ENCODE peak calls at places on chromosomes 11 and 22, in six cellular contexts. O is cardiac muscle cell, V is GM19239, M is lung, H is iris pigment epithelial cell, X is ACHN. D is an unnamed sample.

GRCh38 chr11:57567512-57568329 is at the start of gene UBE2L6:
- DNase-seq in O (peak; percentile 88), M (peak; percentile 51), H (peak; percentile 43), X (peak; percentile 44), V (peak; percentile 72), D (no peak)

GRCh38 chr11:67117667-67118058 is 1.4 kb upstream of the KDM2A start:
- DNase-seq in O (no peak), X (no peak), M (no peak), V (no peak), H (peak; percentile 28), D (no peak)

GRCh38 chr11:70246196-70246595 is 24.3 kb upstream of the PPFIA1 start:
- DNase-seq in O (no peak), X (no peak), H (peak; percentile 46), V (no peak), M (no peak), D (no peak)

GRCh38 chr22:22942511-22943329 is 55.1 kb downstream of the IGLL5 start:
- DNase-seq in H (peak; percentile 60), V (peak; percentile 52), M (peak; percentile 46), O (no peak), X (peak; percentile 54), D (peak; percentile 90)

GRCh38 chr22:17217179-17217578 is 2.1 kb downstream of the ADA2 start:
- DNase-seq in M (no peak), X (no peak), V (no peak), H (no peak), O (no peak), D (no peak)

GRCh38 chr11:3627291-3627690 is 14.5 kb downstream of the ART5 start:
- DNase-seq in M (no peak), O (no peak), H (peak; percentile 59), X (peak; percentile 92), V (no peak), D (no peak)

GRCh38 chr11:45745065-45745811 is 59.7 kb upstream of the SLC35C1 start:
- DNase-seq in V (no peak), M (no peak), X (no peak), H (peak; percentile 18), O (peak; percentile 46), D (no peak)

GRCh38 chr11:48182860-48183526 is 33.6 kb upstream of the OR4B1 start:
- DNase-seq in X (no peak), H (no peak), V (no peak), M (no peak), O (no peak), D (no peak)

GRCh38 chr11:3666023-3666530 is 5.1 kb downstream of the CHRNA10 start:
- DNase-seq in H (no peak), X (no peak), V (no peak), M (no peak), O (no peak), D (no peak)

GRCh38 chr11:6619021-6619745 is at the start of gene TPP1:
- DNase-seq in V (peak; percentile 97), X (peak; percentile 90), H (peak; percentile 94), O (peak; percentile 94), M (peak; percentile 95), D (peak; percentile 100)

GRCh38 chr11:94876645-94877445 is 96.5 kb downstream of the CWC15 start:
- DNase-seq in M (peak; percentile 59), O (peak; percentile 42), H (peak; percentile 99), V (peak; percentile 26), X (peak; percentile 89), D (peak; percentile 95)

GRCh38 chr22:40183029-40183581 is 5.4 kb downstream of the TNRC6B start:
- DNase-seq in X (peak; percentile 43), O (peak; percentile 77), M (no peak), V (no peak), H (peak; percentile 90), D (no peak)

GRCh38 chr11:116691779-116692178 is 81.0 kb downstream of the BUD13 start:
- DNase-seq in X (peak; percentile 33), M (peak; percentile 50), V (peak; percentile 82), H (peak; percentile 16), O (peak; percentile 63), D (no peak)

GRCh38 chr11:118910309-118911112 is 15.2 kb downstream of the BCL9L start:
- DNase-seq in M (peak; percentile 83), H (peak; percentile 94), X (peak; percentile 84), V (no peak), O (peak; percentile 88), D (no peak)

GRCh38 chr11:128862913-128863660 is 4.0 kb downstream of the KCNJ1 start:
- DNase-seq in M (no peak), H (peak; percentile 61), X (peak; percentile 4), V (no peak), O (no peak), D (no peak)

GRCh38 chr22:35308480-35308945 is 8.8 kb downstream of the TOM1 start:
- DNase-seq in M (no peak), V (no peak), X (no peak), O (no peak), H (no peak), D (no peak)

GRCh38 chr11:84384637-84385227 is 1098.6 kb upstream of the CCDC90B start:
- DNase-seq in X (peak; percentile 37), M (peak; percentile 33), O (peak; percentile 62), H (peak; percentile 45), V (peak; percentile 2), D (no peak)

GRCh38 chr11:15826826-15827225 is 529.5 kb downstream of the SOX6 start:
- DNase-seq in O (peak; percentile 80), M (peak; percentile 32), H (peak; percentile 5), X (peak; percentile 20), V (no peak), D (peak; percentile 87)

GRCh38 chr22:46070215-46070721 is 80.1 kb upstream of the PPARA start:
- DNase-seq in M (peak; percentile 82), H (peak; percentile 47), O (peak; percentile 16), X (no peak), V (no peak), D (no peak)

D was measured in esophagus muscularis mucosa.